ENCODE peak calls at places on chromosomes 12 and 14, in eight cellular contexts. H is upper lobe of left lung, Y is uterus, F is tibial nerve, R is HCT116, E is endothelial cell of umbilical vein, W is IMR-90, O is spleen. J is an unnamed sample.

GRCh38 chr12:6141048-6141447 is 16.6 kb upstream of the VWF start:
- DNase-seq in E (peak; percentile 85), W (peak; percentile 70), Y (no peak), R (no peak), H (peak; percentile 64), F (no peak), O (no peak), J (peak; percentile 50)

GRCh38 chr14:93970589-93970966 is 5.8 kb downstream of the ASB2 start:
- DNase-seq in Y (no peak), E (no peak), O (peak; percentile 91), H (peak; percentile 49), W (no peak), R (peak; percentile 33), F (no peak), J (no peak)

GRCh38 chr14:21191809-21192446 is 36.1 kb upstream of the OR5AU1 start:
- DNase-seq in F (peak; percentile 45), R (peak; percentile 35), W (no peak), H (peak; percentile 89), O (peak; percentile 95), Y (peak; percentile 31), E (no peak), J (peak; percentile 80)

GRCh38 chr12:4252595-4252994 is 21.0 kb upstream of the CCND2 start:
- DNase-seq in R (no peak), F (no peak), W (no peak), E (no peak), O (no peak), Y (no peak), H (no peak), J (peak; percentile 76)

GRCh38 chr12:52524898-52525591 is 4.9 kb upstream of the KRT5 start:
- DNase-seq in R (no peak), H (no peak), Y (no peak), W (no peak), O (no peak), F (no peak), E (no peak), J (no peak)

GRCh38 chr14:75238728-75239455 is 39.7 kb upstream of the FOS start:
- DNase-seq in H (no peak), O (no peak), Y (no peak), W (no peak), E (no peak), R (no peak), F (no peak), J (no peak)

GRCh38 chr12:99810718-99811593 is 163.4 kb downstream of the GARIN6 start:
- DNase-seq in E (peak; percentile 57), F (no peak), H (no peak), Y (no peak), R (peak; percentile 15), O (no peak), W (peak; percentile 18), J (no peak)

GRCh38 chr12:114483996-114484395 is 78.1 kb upstream of the TBX5 start:
- DNase-seq in Y (no peak), W (no peak), H (no peak), F (no peak), R (no peak), E (no peak), O (no peak), J (no peak)

GRCh38 chr12:115000038-115000437 is 316.1 kb upstream of the TBX3 start:
- DNase-seq in F (no peak), R (peak; percentile 54), O (no peak), W (peak; percentile 54), Y (no peak), E (no peak), H (no peak), J (no peak)

GRCh38 chr12:129657179-129657578 is 246.6 kb downstream of the TMEM132D start:
- DNase-seq in O (no peak), R (no peak), Y (no peak), W (no peak), F (no peak), E (no peak), H (no peak), J (no peak)

GRCh38 chr12:99059824-99060526 is 414.9 kb downstream of the APAF1 start:
- DNase-seq in W (no peak), R (no peak), Y (no peak), E (no peak), F (no peak), O (no peak), H (no peak), J (peak; percentile 25)

GRCh38 chr12:46268349-46268616 is 560 bp downstream of the SLC38A1 start:
- DNase-seq in H (no peak), R (no peak), Y (no peak), F (no peak), W (peak; percentile 19), O (peak; percentile 78), E (no peak), J (no peak)

GRCh38 chr12:21328578-21328977 is 6.1 kb downstream of the SLCO1A2 start:
- DNase-seq in F (no peak), R (no peak), O (no peak), E (no peak), W (no peak), Y (no peak), H (no peak), J (no peak)

GRCh38 chr14:100025111-100025510 is 40.1 kb upstream of the EVL start:
- DNase-seq in H (peak; percentile 65), R (peak; percentile 35), E (peak; percentile 35), F (no peak), W (peak; percentile 55), Y (no peak), O (no peak), J (no peak)
- TF ChIP-seq CTCF in H (no peak), R (peak; percentile 64), E (no peak), F (no peak), W (peak; percentile 54), Y (no peak), O (no peak), J (no peak)

GRCh38 chr14:100362311-100362927 is 39.3 kb downstream of the SLC25A47 start:
- DNase-seq in H (no peak), W (peak; percentile 77), F (no peak), Y (no peak), E (no peak), R (no peak), O (no peak), J (no peak)
- H3K36me3 ChIP-seq in H (peaks cover 91% of the 10 kb centered on the region), W (peaks cover 57% of the 10 kb centered on the region), F (peaks cover 93% of the 10 kb centered on the region), Y (no peaks in the 10 kb centered on the region), E (peaks cover 21% of the 10 kb centered on the region), R (peaks cover 23% of the 10 kb centered on the region), O (peaks cover 87% of the 10 kb centered on the region), J (peaks cover 59% of the 10 kb centered on the region)

DNA sequence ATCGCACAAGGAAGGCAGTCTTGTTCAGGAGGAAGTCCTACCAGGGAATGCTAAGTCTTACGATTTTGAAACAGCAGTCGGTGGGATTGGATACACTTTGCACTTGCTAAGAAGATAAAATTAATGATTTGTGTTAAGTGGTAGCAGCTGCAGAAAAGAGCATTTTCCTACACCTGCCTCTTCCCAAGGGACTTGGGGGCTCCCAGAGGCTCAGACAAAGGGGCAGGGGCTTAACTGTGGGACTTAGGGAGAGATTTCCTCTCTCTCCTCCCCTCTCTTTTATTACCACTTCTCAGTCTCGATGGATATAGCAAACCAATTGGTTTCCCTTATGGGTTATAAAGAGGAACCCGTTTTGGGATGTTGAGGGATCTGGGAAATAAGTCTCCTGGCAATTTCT is 175.2 kb downstream of the NRXN3 start:
- DNase-seq in R (no peak), E (no peak), H (no peak), W (no peak), O (no peak), F (no peak), Y (no peak), J (no peak)
- TF ChIP-seq POLR2A in R (no peak), E (no peak), H (no peak), W (no peak), O (no peak), F (no peak), Y (no peak), J (no peak)

GRCh38 chr12:84492381-84492883 is 420.2 kb downstream of the SLC6A15 start:
- DNase-seq in R (no peak), Y (no peak), O (no peak), E (no peak), F (no peak), W (no peak), H (no peak), J (no peak)

GRCh38 chr12:84502907-84503787 is 409.5 kb downstream of the SLC6A15 start:
- DNase-seq in W (peak; percentile 72), Y (no peak), E (peak; percentile 45), R (peak; percentile 42), F (no peak), H (peak; percentile 40), O (no peak), J (no peak)

GRCh38 chr12:84502180-84502857 is 410.3 kb downstream of the SLC6A15 start:
- DNase-seq in R (no peak), H (no peak), E (peak; percentile 3), O (no peak), F (no peak), W (no peak), Y (no peak), J (no peak)

DNA sequence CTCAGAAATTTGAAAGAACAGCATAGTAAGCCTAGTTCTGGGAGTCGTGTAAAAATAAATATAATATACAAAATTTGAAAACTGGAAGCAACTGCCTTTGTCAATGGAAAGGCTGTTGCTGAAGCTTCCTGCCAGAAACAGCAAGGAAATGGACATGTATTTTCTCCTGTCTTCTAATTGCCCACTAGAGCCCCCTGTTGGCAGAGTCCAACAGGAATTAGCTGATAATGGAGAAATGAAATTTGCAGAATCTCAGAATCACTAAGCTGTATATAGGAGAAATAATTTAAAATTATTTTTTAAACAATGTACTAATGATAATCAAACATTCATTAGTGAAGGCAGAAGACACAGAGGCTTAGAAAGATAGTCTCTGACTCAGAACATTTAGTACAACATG is 414.8 kb downstream of the SLC6A15 start:
- DNase-seq in H (no peak), Y (no peak), E (peak; percentile 7), R (peak; percentile 16), F (no peak), O (no peak), W (no peak), J (no peak)
- TF ChIP-seq CTCF in H (no peak), Y (no peak), E (peak; percentile 49), R (peak; percentile 49), F (peak; percentile 18), O (no peak), W (peak; percentile 6), J (no peak)

J was measured in heart left ventricle.